ENCODE peak calls at places on chromosomes 2 and 18, in six cellular contexts. One of them, this sample, is unnamed.

GRCh38 chr18:2030647-2031046 is 540.7 kb downstream of the METTL4 start:
- DNase-seq in stimulated activated naive CD8-positive, alpha-beta T cell treated with anti-CD3 and anti-CD28 coated beads, Interleukin-15, amount 100 ng/mL, for 72 hours: no peak
- DNase-seq in activated CD4-positive, CD25-positive, alpha-beta regulatory T cell treated with anti-CD3 and anti-CD28 coated beads, Interleukin-2, amount 50 U/mL, for 72 hours: no peak
- DNase-seq in right atrium auricular region: no peak
- DNase-seq in cardiac fibroblast: no peak
- DNase-seq in stromal cell of bone marrow: no peak
- DNase-seq in this sample: no peak

GRCh38 chr2:113005030-113005509 is at the start of gene IL36A:
- DNase-seq in right atrium auricular region: no peak
- DNase-seq in stimulated activated naive CD8-positive, alpha-beta T cell treated with anti-CD3 and anti-CD28 coated beads, Interleukin-15, amount 100 ng/mL, for 72 hours: no peak
- DNase-seq in stromal cell of bone marrow: no peak
- DNase-seq in cardiac fibroblast: peak
- DNase-seq in activated CD4-positive, CD25-positive, alpha-beta regulatory T cell treated with anti-CD3 and anti-CD28 coated beads, Interleukin-2, amount 50 U/mL, for 72 hours: no peak
- DNase-seq in this sample: no peak

GRCh38 chr2:182186132-182186735 is 200.6 kb downstream of the PPP1R1C start:
- DNase-seq in cardiac fibroblast: peak
- DNase-seq in right atrium auricular region: no peak
- DNase-seq in stromal cell of bone marrow: no peak
- DNase-seq in stimulated activated naive CD8-positive, alpha-beta T cell treated with anti-CD3 and anti-CD28 coated beads, Interleukin-15, amount 100 ng/mL, for 72 hours: no peak
- DNase-seq in activated CD4-positive, CD25-positive, alpha-beta regulatory T cell treated with anti-CD3 and anti-CD28 coated beads, Interleukin-2, amount 50 U/mL, for 72 hours: no peak
- DNase-seq in this sample: no peak

GRCh38 chr18:42038936-42039335 is 83.9 kb downstream of the PIK3C3 start:
- DNase-seq in activated CD4-positive, CD25-positive, alpha-beta regulatory T cell treated with anti-CD3 and anti-CD28 coated beads, Interleukin-2, amount 50 U/mL, for 72 hours: no peak
- DNase-seq in right atrium auricular region: no peak
- DNase-seq in stromal cell of bone marrow: peak
- DNase-seq in stimulated activated naive CD8-positive, alpha-beta T cell treated with anti-CD3 and anti-CD28 coated beads, Interleukin-15, amount 100 ng/mL, for 72 hours: no peak
- DNase-seq in cardiac fibroblast: peak
- DNase-seq in this sample: no peak

GRCh38 chr2:62032096-62032495 is 126.6 kb downstream of the COMMD1 start:
- DNase-seq in stimulated activated naive CD8-positive, alpha-beta T cell treated with anti-CD3 and anti-CD28 coated beads, Interleukin-15, amount 100 ng/mL, for 72 hours: no peak
- DNase-seq in right atrium auricular region: no peak
- DNase-seq in cardiac fibroblast: no peak
- DNase-seq in stromal cell of bone marrow: no peak
- DNase-seq in activated CD4-positive, CD25-positive, alpha-beta regulatory T cell treated with anti-CD3 and anti-CD28 coated beads, Interleukin-2, amount 50 U/mL, for 72 hours: no peak
- DNase-seq in this sample: no peak

GRCh38 chr2:179273461-179273962 is 8.9 kb upstream of the SESTD1 start:
- DNase-seq in cardiac fibroblast: no peak
- DNase-seq in right atrium auricular region: no peak
- DNase-seq in activated CD4-positive, CD25-positive, alpha-beta regulatory T cell treated with anti-CD3 and anti-CD28 coated beads, Interleukin-2, amount 50 U/mL, for 72 hours: no peak
- DNase-seq in stimulated activated naive CD8-positive, alpha-beta T cell treated with anti-CD3 and anti-CD28 coated beads, Interleukin-15, amount 100 ng/mL, for 72 hours: no peak
- DNase-seq in stromal cell of bone marrow: no peak
- DNase-seq in this sample: no peak

GRCh38 chr2:8615252-8616083 is 66.4 kb upstream of the ID2 start:
- DNase-seq in stromal cell of bone marrow: no peak
- DNase-seq in stimulated activated naive CD8-positive, alpha-beta T cell treated with anti-CD3 and anti-CD28 coated beads, Interleukin-15, amount 100 ng/mL, for 72 hours: no peak
- DNase-seq in right atrium auricular region: no peak
- DNase-seq in cardiac fibroblast: no peak
- DNase-seq in activated CD4-positive, CD25-positive, alpha-beta regulatory T cell treated with anti-CD3 and anti-CD28 coated beads, Interleukin-2, amount 50 U/mL, for 72 hours: no peak
- DNase-seq in this sample: no peak

GRCh38 chr18:75227535-75227934 is 16.9 kb downstream of the TSHZ1 start:
- DNase-seq in right atrium auricular region: no peak
- DNase-seq in stimulated activated naive CD8-positive, alpha-beta T cell treated with anti-CD3 and anti-CD28 coated beads, Interleukin-15, amount 100 ng/mL, for 72 hours: no peak
- DNase-seq in cardiac fibroblast: no peak
- DNase-seq in activated CD4-positive, CD25-positive, alpha-beta regulatory T cell treated with anti-CD3 and anti-CD28 coated beads, Interleukin-2, amount 50 U/mL, for 72 hours: no peak
- DNase-seq in stromal cell of bone marrow: no peak
- DNase-seq in this sample: no peak

GRCh38 chr2:176078440-176079284 is 5.1 kb downstream of the EVX2 start:
- DNase-seq in cardiac fibroblast: no peak
- DNase-seq in stimulated activated naive CD8-positive, alpha-beta T cell treated with anti-CD3 and anti-CD28 coated beads, Interleukin-15, amount 100 ng/mL, for 72 hours: no peak
- DNase-seq in right atrium auricular region: no peak
- DNase-seq in activated CD4-positive, CD25-positive, alpha-beta regulatory T cell treated with anti-CD3 and anti-CD28 coated beads, Interleukin-2, amount 50 U/mL, for 72 hours: no peak
- DNase-seq in stromal cell of bone marrow: no peak
- DNase-seq in this sample: no peak